ENCODE peak calls at places on chromosomes 11 and 22, in five cellular contexts. U is GM12878, M is HepG2, J is SK-N-SH, L is K562. Z is an unnamed sample.

GRCh38 chr11:126008956-126009355 is 53.7 kb downstream of the CDON start:
- DNase-seq in J (no peak), L (no peak), U (no peak), M (no peak), Z (no peak)

GRCh38 chr22:28034760-28035401 is 115.8 kb upstream of the PITPNB start:
- DNase-seq in J (peak; percentile 64), U (no peak), M (no peak), L (no peak), Z (no peak)

GRCh38 chr11:20873054-20873453 is 203.7 kb downstream of the NELL1 start:
- DNase-seq in U (no peak), L (peak; percentile 22), M (peak; percentile 49), J (peak; percentile 64), Z (no peak)

GRCh38 chr11:69251639-69252493 is 42.1 kb upstream of the MYEOV start:
- DNase-seq in M (peak; percentile 52), L (peak; percentile 20), U (no peak), J (no peak), Z (no peak)

GRCh38 chr11:124602193-124602592 is 9.0 kb upstream of the PANX3 start:
- DNase-seq in U (no peak), M (no peak), L (no peak), J (no peak), Z (peak; percentile 3)

GRCh38 chr11:65262381-65262680 is 569 bp downstream of the POLA2 start:
- DNase-seq in M (no peak), J (no peak), L (no peak), U (no peak), Z (no peak)

GRCh38 chr11:74860743-74861142 is 88.1 kb downstream of the XRRA1 start:
- DNase-seq in L (no peak), J (no peak), M (no peak), U (no peak), Z (no peak)

GRCh38 chr11:77407613-77408012 is 66.3 kb downstream of the PAK1 start:
- DNase-seq in U (no peak), J (peak; percentile 65), L (no peak), M (peak; percentile 56), Z (peak; percentile 51)

GRCh38 chr11:78094250-78094649 is 14.6 kb upstream of the NDUFC2 start:
- DNase-seq in J (no peak), U (no peak), L (no peak), M (no peak), Z (no peak)

GRCh38 chr22:38824587-38824986 is 19.2 kb downstream of the NPTXR start:
- DNase-seq in L (peak; percentile 63), J (no peak), M (peak; percentile 73), U (no peak), Z (no peak)

GRCh38 chr22:43424865-43425630 is 13.2 kb downstream of the MPPED1 start:
- DNase-seq in L (no peak), J (no peak), M (no peak), U (no peak), Z (no peak)

GRCh38 chr11:36091256-36091811 is 147.5 kb downstream of the LDLRAD3 start:
- DNase-seq in M (no peak), U (no peak), L (peak; percentile 28), J (no peak), Z (no peak)

GRCh38 chr11:128409476-128409875 is 177.9 kb downstream of the ETS1 start:
- DNase-seq in U (no peak), J (no peak), M (no peak), L (no peak), Z (no peak)

GRCh38 chr11:70501933-70502540 is 103.7 kb downstream of the CTTN start:
- DNase-seq in U (no peak), M (no peak), J (no peak), L (no peak), Z (no peak)

GRCh38 chr22:44363214-44363979 is 50.6 kb upstream of the SHISAL1 start:
- DNase-seq in M (peak; percentile 14), L (no peak), U (no peak), J (peak; percentile 85), Z (no peak)

GRCh38 chr11:73366265-73366610 is 10.0 kb upstream of the RELT start:
- DNase-seq in M (no peak), L (no peak), U (no peak), J (no peak), Z (no peak)

GRCh38 chr22:44280665-44281188 is 32.0 kb downstream of the SHISAL1 start:
- DNase-seq in U (no peak), M (no peak), J (no peak), L (no peak), Z (no peak)

GRCh38 chr11:61827573-61828378 is at the start of gene FADS2:
- DNase-seq in J (peak; percentile 93), L (no peak), M (peak; percentile 55), U (peak; percentile 81), Z (no peak)

GRCh38 chr11:47477323-47477722 is 28.4 kb upstream of the RAPSN start:
- DNase-seq in L (no peak), J (no peak), U (no peak), M (no peak), Z (no peak)
- TF ChIP-seq REST in L (no peak), J (no peak), U (no peak), M (no peak), Z (no peak)

DNA sequence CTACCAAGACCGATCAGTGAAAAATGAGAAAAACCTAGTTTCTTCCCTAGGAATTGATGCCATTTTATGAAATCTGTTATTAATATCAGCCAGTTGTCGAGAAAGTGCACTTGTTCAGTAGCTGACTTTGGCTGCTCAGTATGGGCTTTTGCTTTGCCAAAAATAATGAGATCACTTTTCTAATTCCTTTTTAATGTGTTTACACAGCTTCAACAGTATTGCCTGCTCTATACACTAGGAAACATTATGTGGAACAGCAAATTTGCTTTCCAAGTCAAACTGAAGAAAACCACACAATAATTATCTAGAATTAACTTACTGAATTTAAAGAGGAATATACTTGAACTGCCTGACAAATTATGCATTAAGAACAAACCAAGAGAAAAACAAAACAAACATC is 34.4 kb downstream of the SCUBE2 start:
- DNase-seq in J (no peak), L (no peak), U (no peak), M (no peak), Z (no peak)
- TF ChIP-seq YY1 in J (no peak), L (no peak), U (no peak), M (no peak), Z (no peak)

DNA sequence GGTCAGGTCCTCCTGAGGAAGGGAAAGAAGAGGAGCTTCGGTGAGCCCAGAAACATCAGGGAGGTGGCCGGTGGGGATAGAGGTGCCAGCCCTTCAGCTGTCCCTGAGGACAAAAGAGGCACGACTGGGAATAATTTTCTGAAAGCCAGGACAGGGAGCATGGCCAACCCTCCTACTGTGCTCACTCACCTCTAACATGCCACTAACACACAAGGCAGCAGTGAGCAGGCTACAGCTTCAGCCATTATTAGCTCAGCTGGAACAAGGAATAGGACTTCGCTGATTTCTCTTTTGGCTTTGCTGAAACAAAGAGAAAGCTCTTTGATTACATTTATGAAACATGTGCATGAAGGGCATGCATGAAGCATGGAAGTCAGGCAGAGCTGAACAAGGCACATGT is 12.2 kb upstream of the OR10A5 start:
- DNase-seq in U (no peak), J (no peak), L (no peak), M (no peak), Z (no peak)
- TF ChIP-seq REST in U (no peak), J (no peak), L (no peak), M (no peak), Z (no peak)

DNA sequence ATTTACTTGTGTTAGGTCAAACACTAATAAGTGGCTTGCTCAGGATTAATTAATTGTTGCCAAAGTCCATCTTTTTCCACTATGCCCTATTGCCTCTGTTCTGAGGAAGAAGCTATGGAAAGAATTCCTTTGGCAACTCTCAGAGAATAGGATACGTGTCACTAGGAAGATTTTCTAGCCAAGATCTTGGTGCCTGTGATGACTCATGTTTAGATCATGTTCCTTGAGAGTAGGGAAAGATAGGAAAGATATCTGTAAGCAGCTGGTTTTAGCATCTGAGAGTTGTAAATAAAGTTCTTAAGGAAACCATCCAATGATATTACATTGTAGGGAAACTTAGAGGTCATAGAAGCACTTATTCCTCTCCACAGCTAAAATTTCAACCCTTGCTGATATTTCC is 15.7 kb downstream of the SLN start:
- DNase-seq in M (no peak), J (no peak), U (no peak), L (no peak), Z (peak; percentile 77)
- TF ChIP-seq YY1 in M (no peak), J (no peak), U (no peak), L (no peak), Z (no peak)

DNA sequence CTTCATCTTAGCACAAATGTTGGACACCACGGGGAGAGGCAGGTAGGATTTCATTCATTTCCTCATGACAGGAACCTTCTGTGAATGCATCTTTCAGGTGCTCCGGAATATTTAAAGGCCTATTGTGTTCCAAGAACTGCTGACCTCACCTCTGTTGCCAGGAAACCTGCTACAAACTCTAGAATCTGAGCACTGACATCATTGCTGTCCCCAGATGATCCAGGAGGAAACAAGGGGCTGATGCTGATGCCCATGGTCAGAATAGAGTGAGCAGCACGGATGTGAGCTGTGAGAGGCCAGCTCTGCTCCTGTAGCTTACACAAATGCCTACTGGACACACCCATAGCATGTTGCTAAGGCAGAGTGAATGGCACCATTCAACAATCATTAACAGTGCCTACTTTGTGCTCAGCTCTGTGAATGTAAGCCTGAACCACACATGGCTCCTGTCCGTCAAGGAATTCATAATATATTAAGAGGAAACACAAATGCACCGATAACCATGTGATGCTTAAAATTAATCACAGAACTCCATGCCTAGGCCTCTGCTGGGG is 276.7 kb upstream of the API5 start:
- DNase-seq in M (no peak), L (no peak), U (no peak), J (no peak), Z (no peak)
- TF ChIP-seq REST in M (no peak), L (no peak), U (no peak), J (no peak), Z (no peak)